ENCODE peak calls at places on chromosomes 11 and 22, in five cellular contexts. A is tibial nerve; Y is activated naive CD4-positive, alpha-beta T cell; H is MV-4-11; Z is stimulated activated CD8-positive, alpha-beta memory T cell treated with anti-CD3 and anti-CD28 coated beads, Interleukin-15, amount 100 ng/mL, for 4 hours. C is an unnamed sample.

GRCh38 chr11:35752115-35752514 is 89.5 kb downstream of the TRIM44 start:
- DNase-seq in Z (no peak), Y (no peak), A (no peak), H (no peak), C (no peak)

GRCh38 chr11:120123946-120124345 is 14.0 kb downstream of the TRIM29 start:
- DNase-seq in Z (no peak), Y (no peak), A (no peak), H (no peak), C (no peak)

GRCh38 chr22:45597460-45598192 is 74.0 kb upstream of the ATXN10 start:
- DNase-seq in Z (no peak), A (no peak), Y (no peak), H (peak), C (no peak)

GRCh38 chr11:45180888-45181594 is 34.6 kb downstream of the PRDM11 start:
- DNase-seq in Z (peak), A (peak), Y (no peak), H (peak), C (peak)

GRCh38 chr22:17570851-17571631 is 7.7 kb downstream of the SLC25A18 start:
- DNase-seq in Y (no peak), H (peak), A (peak), Z (no peak), C (peak)

GRCh38 chr22:29451863-29452262 is 13.5 kb downstream of the RFPL1 start:
- DNase-seq in Y (no peak), H (no peak), Z (no peak), A (no peak), C (no peak)

GRCh38 chr22:49197500-49197899 is 630.2 kb downstream of the BRD1 start:
- DNase-seq in Y (no peak), H (no peak), A (no peak), Z (no peak), C (no peak)

GRCh38 chr11:48017105-48017874 is 36.9 kb downstream of the PTPRJ start:
- DNase-seq in Y (no peak), A (no peak), Z (no peak), H (no peak), C (no peak)

GRCh38 chr11:76380161-76380976 is 563 bp downstream of the THAP12 start:
- DNase-seq in Z (peak), A (no peak), H (peak), Y (peak), C (peak)

GRCh38 chr22:35103756-35104155 is 37.8 kb downstream of the ISX start:
- DNase-seq in Z (no peak), H (no peak), Y (no peak), A (no peak), C (no peak)

GRCh38 chr11:16938061-16938460 is 76.2 kb downstream of the PLEKHA7 start:
- DNase-seq in Z (no peak), Y (no peak), A (no peak), H (no peak), C (no peak)

GRCh38 chr11:119505861-119506260 is 82.9 kb upstream of the THY1 start:
- DNase-seq in A (no peak), Y (no peak), H (peak), Z (no peak), C (no peak)

GRCh38 chr11:17386331-17387084 is 2.0 kb downstream of the KCNJ11 start:
- DNase-seq in Y (no peak), Z (no peak), H (peak), A (no peak), C (peak)

GRCh38 chr11:118067006-118067405 is 9.9 kb upstream of the TMPRSS4 start:
- DNase-seq in Z (no peak), A (no peak), Y (no peak), H (no peak), C (no peak)

GRCh38 chr22:29351042-29351441 is 35.5 kb upstream of the RASL10A start:
- DNase-seq in A (no peak), Y (no peak), Z (no peak), H (no peak), C (no peak)

GRCh38 chr11:25377466-25377865 is 880.6 kb downstream of the LUZP2 start:
- DNase-seq in H (no peak), Y (no peak), A (no peak), Z (no peak), C (no peak)

GRCh38 chr11:75526192-75526541 is 426 bp upstream of the GDPD5 start:
- DNase-seq in A (no peak), H (no peak), Z (no peak), Y (no peak), C (no peak)

GRCh38 chr11:35088676-35089075 is 50.3 kb upstream of the CD44 start:
- DNase-seq in Z (no peak), A (no peak), Y (no peak), H (no peak), C (no peak)

GRCh38 chr11:86627776-86628455 is 44.5 kb downstream of the ME3 start:
- DNase-seq in H (no peak), Y (no peak), Z (no peak), A (no peak), C (no peak)

GRCh38 chr11:117097567-117098268 is 510 bp downstream of the SIK3 start:
- DNase-seq in A (peak), H (no peak), Y (no peak), Z (no peak), C (peak)

GRCh38 chr11:85822814-85823213 is 11.9 kb upstream of the SYTL2 start:
- DNase-seq in A (no peak), Z (no peak), H (no peak), Y (no peak), C (no peak)

GRCh38 chr11:76515494-76515893 is 70.7 kb downstream of the EMSY start:
- DNase-seq in Y (no peak), A (no peak), Z (no peak), H (no peak), C (no peak)

GRCh38 chr11:112381578-112381977 is 120.9 kb upstream of the PLET1 start:
- DNase-seq in Y (no peak), H (no peak), Z (no peak), A (no peak), C (no peak)

GRCh38 chr11:112440518-112440917 is 179.9 kb upstream of the PLET1 start:
- DNase-seq in H (no peak), Z (no peak), Y (no peak), A (no peak), C (no peak)

GRCh38 chr11:62458212-62459002 is 39.6 kb downstream of the SCGB1A1 start:
- DNase-seq in Z (no peak), Y (no peak), H (no peak), A (no peak), C (no peak)

GRCh38 chr22:46212195-46212594 is 37.9 kb downstream of the CDPF1 start:
- DNase-seq in H (no peak), A (no peak), Y (no peak), Z (no peak), C (no peak)

GRCh38 chr11:86749861-86750401 is 50.4 kb upstream of the PRSS23 start:
- DNase-seq in Z (no peak), H (no peak), Y (no peak), A (no peak), C (no peak)

GRCh38 chr22:35631597-35631996 is 14.5 kb upstream of the MB start:
- DNase-seq in A (no peak), H (peak), Y (no peak), Z (no peak), C (no peak)

GRCh38 chr11:10891321-10891720 is 33.5 kb upstream of the ZBED5 start:
- DNase-seq in A (no peak), Y (no peak), H (no peak), Z (no peak), C (no peak)

GRCh38 chr11:92846542-92847125 is 122.8 kb upstream of the MTNR1B start:
- DNase-seq in A (no peak), Z (no peak), Y (no peak), H (no peak), C (peak)

GRCh38 chr11:113847580-113847979 is 27.8 kb downstream of the USP28 start:
- DNase-seq in Z (no peak), Y (no peak), H (no peak), A (no peak), C (no peak)

GRCh38 chr22:46024136-46024840 is 47.3 kb upstream of the WNT7B start:
- DNase-seq in Z (no peak), A (no peak), Y (no peak), H (no peak), C (no peak)

GRCh38 chr11:16960250-16960649 is 54.0 kb downstream of the PLEKHA7 start:
- DNase-seq in A (no peak), Y (no peak), Z (no peak), H (no peak), C (no peak)

GRCh38 chr11:129352627-129353026 is 23.0 kb upstream of the BARX2 start:
- DNase-seq in A (no peak), Z (no peak), H (no peak), Y (no peak), C (no peak)

GRCh38 chr11:122743949-122744876 is 88.7 kb downstream of the UBASH3B start:
- DNase-seq in Y (peak), Z (peak), H (peak), A (peak), C (no peak)

GRCh38 chr11:130513132-130513531 is 64.7 kb downstream of the ADAMTS15 start:
- DNase-seq in Z (no peak), H (peak), Y (no peak), A (no peak), C (no peak)

C was measured in hepatic stellate cell.